ENCODE peak calls at places on chromosomes 12 and 14, in ten cellular contexts. J, A, O, V, C, F, H, Y, R and L are unnamed samples.

GRCh38 chr12:24244801-24245200 is 295.3 kb upstream of the SOX5 start:
- DNase-seq in J (no peak), A (peak), O (no peak), V (no peak), C (no peak), F (no peak), H (no peak), Y (no peak), R (no peak), L (no peak)

GRCh38 chr14:37991027-37991426 is 216.7 kb upstream of the SSTR1 start:
- DNase-seq in J (no peak), A (no peak), O (no peak), V (no peak), C (peak), F (no peak), H (no peak), Y (no peak), R (no peak), L (no peak)

GRCh38 chr12:6758511-6758910 is 5.6 kb upstream of the MLF2 start:
- DNase-seq in J (no peak), A (no peak), O (no peak), V (no peak), C (peak), F (no peak), H (no peak), Y (no peak), R (no peak), L (peak)

GRCh38 chr14:64878775-64879634 is 702 bp downstream of the SPTB start:
- DNase-seq in J (peak), A (no peak), O (no peak), V (no peak), C (peak), F (peak), H (no peak), Y (peak), R (no peak), L (peak)

GRCh38 chr12:45966486-45966885 is 23.9 kb downstream of the SCAF11 start:
- DNase-seq in J (no peak), A (no peak), O (no peak), V (peak), C (peak), F (no peak), H (peak), Y (no peak), R (peak), L (no peak)

GRCh38 chr12:118359541-118359915 is 13.2 kb downstream of the TAOK3 start:
- DNase-seq in J (no peak), A (no peak), O (no peak), V (no peak), C (no peak), F (no peak), H (no peak), Y (no peak), R (no peak), L (no peak)

GRCh38 chr14:35480119-35480769 is 53.7 kb upstream of the INSM2 start:
- DNase-seq in J (peak), A (peak), O (no peak), V (peak), C (no peak), F (no peak), H (peak), Y (no peak), R (no peak), L (no peak)

GRCh38 chr12:106152334-106152733 is 13.6 kb upstream of the NUAK1 start:
- DNase-seq in J (no peak), A (no peak), O (no peak), V (no peak), C (no peak), F (no peak), H (no peak), Y (no peak), R (no peak), L (no peak)

GRCh38 chr12:127393896-127394295 is 873.1 kb upstream of the TMEM132C start:
- DNase-seq in J (no peak), A (peak), O (no peak), V (peak), C (no peak), F (no peak), H (peak), Y (no peak), R (no peak), L (no peak)

GRCh38 chr12:20883288-20883687 is 72.8 kb downstream of the SLCO1B3 start:
- DNase-seq in J (no peak), A (peak), O (no peak), V (peak), C (no peak), F (no peak), H (peak), Y (no peak), R (no peak), L (no peak)

GRCh38 chr12:97560359-97560758 is 97.8 kb downstream of the RMST start:
- DNase-seq in J (no peak), A (no peak), O (no peak), V (no peak), C (peak), F (no peak), H (no peak), Y (no peak), R (no peak), L (no peak)

GRCh38 chr12:70049596-70050360 is 193.5 kb upstream of the CNOT2 start:
- DNase-seq in J (peak), A (peak), O (no peak), V (no peak), C (no peak), F (no peak), H (no peak), Y (no peak), R (no peak), L (peak)

GRCh38 chr14:52801014-52801708 is 9.8 kb upstream of the GNPNAT1 start:
- DNase-seq in J (no peak), A (peak), O (no peak), V (peak), C (no peak), F (no peak), H (peak), Y (no peak), R (peak), L (no peak)

GRCh38 chr14:101509730-101510371 is 51.4 kb upstream of the DIO3 start:
- DNase-seq in J (no peak), A (no peak), O (no peak), V (no peak), C (no peak), F (no peak), H (no peak), Y (peak), R (no peak), L (no peak)

GRCh38 chr12:18368594-18368993 is 107.3 kb downstream of the PIK3C2G start:
- DNase-seq in J (no peak), A (no peak), O (no peak), V (no peak), C (no peak), F (no peak), H (no peak), Y (no peak), R (no peak), L (no peak)

GRCh38 chr12:63915105-63915830 is 70.8 kb downstream of the SRGAP1 start:
- DNase-seq in J (no peak), A (peak), O (no peak), V (peak), C (no peak), F (no peak), H (peak), Y (no peak), R (no peak), L (no peak)

GRCh38 chr12:126950266-126950665 is 1316.7 kb upstream of the TMEM132C start:
- DNase-seq in J (no peak), A (no peak), O (no peak), V (no peak), C (peak), F (no peak), H (no peak), Y (no peak), R (no peak), L (no peak)

GRCh38 chr12:49920241-49920914 is 16.7 kb upstream of the FAIM2 start:
- DNase-seq in J (no peak), A (peak), O (no peak), V (peak), C (no peak), F (no peak), H (peak), Y (peak), R (no peak), L (no peak)

GRCh38 chr14:101191882-101192660 is 288.5 kb upstream of the RTL1 start:
- DNase-seq in J (no peak), A (no peak), O (peak), V (no peak), C (no peak), F (no peak), H (no peak), Y (no peak), R (no peak), L (no peak)

GRCh38 chr12:51548241-51548640 is 42.8 kb upstream of the SCN8A start:
- DNase-seq in J (no peak), A (no peak), O (no peak), V (no peak), C (no peak), F (no peak), H (no peak), Y (no peak), R (no peak), L (no peak)

GRCh38 chr14:22689186-22689585 is 45.0 kb upstream of the OR6J1 start:
- DNase-seq in J (no peak), A (peak), O (no peak), V (peak), C (no peak), F (no peak), H (peak), Y (no peak), R (peak), L (peak)

GRCh38 chr12:122310636-122311035 is 44.3 kb upstream of the VPS33A start:
- DNase-seq in J (no peak), A (no peak), O (no peak), V (no peak), C (no peak), F (no peak), H (no peak), Y (no peak), R (no peak), L (no peak)

GRCh38 chr12:94817695-94818075 is 167.3 kb upstream of the TMCC3 start:
- DNase-seq in J (no peak), A (no peak), O (no peak), V (no peak), C (no peak), F (no peak), H (no peak), Y (no peak), R (no peak), L (no peak)

GRCh38 chr12:128644664-128645296 is 179.0 kb downstream of the SLC15A4 start:
- DNase-seq in J (peak), A (peak), O (no peak), V (peak), C (peak), F (peak), H (no peak), Y (no peak), R (no peak), L (peak)

GRCh38 chr12:103956515-103957027 is 9.1 kb upstream of the TDG start:
- DNase-seq in J (no peak), A (peak), O (no peak), V (no peak), C (no peak), F (no peak), H (no peak), Y (no peak), R (no peak), L (no peak)

GRCh38 chr12:125295550-125295949 is 230.3 kb downstream of the AACS start:
- DNase-seq in J (no peak), A (no peak), O (no peak), V (no peak), C (no peak), F (no peak), H (no peak), Y (no peak), R (no peak), L (no peak)

GRCh38 chr14:101481557-101481956 is 79.7 kb upstream of the DIO3 start:
- DNase-seq in J (no peak), A (no peak), O (peak), V (no peak), C (no peak), F (no peak), H (no peak), Y (no peak), R (no peak), L (no peak)

GRCh38 chr14:59215353-59215752 is 26.9 kb downstream of the DAAM1 start:
- DNase-seq in J (no peak), A (no peak), O (peak), V (peak), C (no peak), F (no peak), H (no peak), Y (peak), R (peak), L (peak)

GRCh38 chr12:115404761-115405470 is 720.9 kb upstream of the TBX3 start:
- DNase-seq in J (no peak), A (peak), O (no peak), V (peak), C (no peak), F (no peak), H (peak), Y (no peak), R (peak), L (peak)

GRCh38 chr14:93245764-93246420 is 38.8 kb downstream of the UBR7 start:
- DNase-seq in J (no peak), A (no peak), O (no peak), V (no peak), C (no peak), F (no peak), H (no peak), Y (no peak), R (no peak), L (no peak)

GRCh38 chr12:795305-795704 is 42.9 kb downstream of the WNK1 start:
- DNase-seq in J (no peak), A (no peak), O (no peak), V (no peak), C (no peak), F (no peak), H (no peak), Y (no peak), R (no peak), L (no peak)

GRCh38 chr12:96327346-96327745 is 72.9 kb downstream of the CDK17 start:
- DNase-seq in J (no peak), A (no peak), O (no peak), V (no peak), C (no peak), F (no peak), H (no peak), Y (no peak), R (no peak), L (no peak)

GRCh38 chr12:18443768-18444437 is 182.6 kb downstream of the PIK3C2G start:
- DNase-seq in J (no peak), A (peak), O (no peak), V (peak), C (no peak), F (no peak), H (peak), Y (no peak), R (no peak), L (no peak)

GRCh38 chr12:54213084-54213483 is 24.3 kb upstream of the SMUG1 start:
- DNase-seq in J (no peak), A (no peak), O (no peak), V (no peak), C (peak), F (no peak), H (no peak), Y (no peak), R (no peak), L (no peak)
- TF ChIP-seq CTCF in J (no peak), A (peak), O (no peak), V (no peak), C (peak), F (no peak), H (no peak), Y (no peak), R (peak), L (no peak)

GRCh38 chr12:65306229-65306602 is 27.7 kb downstream of the MSRB3 start:
- DNase-seq in J (no peak), A (peak), O (no peak), V (no peak), C (no peak), F (no peak), H (no peak), Y (no peak), R (no peak), L (no peak)
- TF ChIP-seq CTCF in J (no peak), A (no peak), O (no peak), V (no peak), C (no peak), F (no peak), H (no peak), Y (no peak), R (no peak), L (no peak)

GRCh38 chr12:57092529-57092862 is 3.6 kb downstream of the NAB2 start:
- DNase-seq in J (peak), A (no peak), O (no peak), V (no peak), C (no peak), F (no peak), H (no peak), Y (no peak), R (no peak), L (no peak)

GRCh38 chr12:57091633-57092528 is 3.0 kb downstream of the NAB2 start:
- DNase-seq in J (no peak), A (no peak), O (no peak), V (no peak), C (no peak), F (no peak), H (no peak), Y (no peak), R (no peak), L (no peak)

GRCh38 chr12:57094194-57095160 is 5.6 kb downstream of the NAB2 start:
- DNase-seq in J (peak), A (no peak), O (no peak), V (no peak), C (no peak), F (no peak), H (no peak), Y (no peak), R (no peak), L (no peak)

GRCh38 chr12:57092876-57093411 is 4.0 kb downstream of the NAB2 start:
- DNase-seq in J (no peak), A (no peak), O (no peak), V (no peak), C (no peak), F (no peak), H (no peak), Y (peak), R (no peak), L (no peak)

GRCh38 chr12:57093412-57094193 is 4.7 kb downstream of the NAB2 start:
- DNase-seq in J (peak), A (peak), O (peak), V (peak), C (peak), F (peak), H (peak), Y (peak), R (peak), L (peak)
- TF ChIP-seq CTCF in J (peak), A (peak), O (no peak), V (peak), C (peak), F (peak), H (peak), Y (peak), R (peak), L (peak)

DNA sequence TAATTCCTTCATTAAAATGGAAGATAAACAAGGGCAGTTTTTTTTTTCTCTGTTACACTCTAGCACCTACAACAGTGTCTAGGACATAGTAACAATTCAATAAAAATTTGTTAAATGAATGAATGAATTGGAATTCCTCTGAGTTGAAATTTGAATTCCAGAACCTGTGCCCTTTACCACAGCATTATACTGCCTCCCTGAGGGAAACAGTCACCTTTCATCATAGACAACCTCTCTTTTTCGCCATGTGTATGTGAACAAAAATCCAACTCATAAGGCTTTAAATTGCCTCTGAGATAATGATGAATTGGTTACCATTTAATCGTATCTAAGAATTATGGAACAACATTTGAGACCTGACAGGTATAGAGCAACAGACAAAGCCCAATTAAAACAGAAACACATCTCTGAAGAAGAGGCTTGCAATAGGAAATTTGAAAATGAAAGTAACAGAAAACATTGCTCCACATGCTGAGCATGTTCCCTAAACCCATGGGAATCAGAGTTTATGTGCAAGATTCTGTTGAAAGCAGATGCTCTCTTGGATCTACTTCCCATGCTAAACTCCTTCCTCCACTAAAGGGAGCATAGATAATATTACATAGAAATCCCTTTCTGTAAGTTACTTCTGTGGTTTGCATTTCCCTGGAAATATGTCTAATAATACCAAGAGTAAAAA is 657.8 kb downstream of the GALC start:
- DNase-seq in J (no peak), A (no peak), O (no peak), V (no peak), C (peak), F (no peak), H (no peak), Y (no peak), R (no peak), L (no peak)
- TF ChIP-seq CTCF in J (no peak), A (no peak), O (no peak), V (no peak), C (peak), F (no peak), H (no peak), Y (no peak), R (no peak), L (peak)

DNA sequence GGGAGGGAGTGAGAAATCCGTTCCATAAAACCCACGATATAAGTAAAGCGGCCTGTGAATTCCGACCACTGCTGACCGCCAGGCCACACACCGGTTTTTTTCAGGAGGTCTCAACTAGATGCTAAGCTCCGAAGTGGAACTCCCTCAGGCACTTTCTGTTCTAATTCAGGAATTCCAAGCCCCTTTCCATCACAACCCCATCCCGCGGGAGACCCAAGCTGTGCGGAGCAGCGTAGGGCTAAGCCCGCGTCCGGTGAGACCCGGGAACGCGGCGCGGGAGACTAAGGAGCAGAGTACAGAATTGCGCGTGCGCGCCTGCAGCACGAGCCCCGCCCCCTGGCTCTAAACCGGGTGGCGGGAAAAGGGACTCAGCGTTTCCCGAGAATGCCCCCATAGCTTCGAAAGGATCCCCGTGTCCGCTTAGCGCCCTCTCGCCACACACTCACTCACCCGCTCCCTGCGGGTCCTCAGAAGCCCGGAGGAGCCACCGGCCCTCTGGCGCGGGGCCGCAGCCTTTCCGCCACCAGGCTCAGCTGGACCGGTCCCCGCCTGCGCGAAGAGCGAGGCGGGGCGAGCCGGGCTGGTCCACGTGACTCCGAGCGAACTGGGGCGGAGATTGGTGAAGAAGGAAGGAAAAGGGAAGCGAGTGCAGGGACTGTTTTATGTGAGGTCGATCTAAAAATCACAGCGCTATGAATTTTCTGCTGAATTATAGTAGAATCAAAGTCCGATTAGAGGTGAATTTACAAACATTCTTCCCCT is at the start of gene TIMELESS:
- DNase-seq in J (peak), A (peak), O (peak), V (peak), C (peak), F (peak), H (peak), Y (peak), R (peak), L (peak)
- TF ChIP-seq CTCF in J (no peak), A (no peak), O (no peak), V (peak), C (no peak), F (no peak), H (no peak), Y (no peak), R (peak), L (no peak)